ENCODE peak calls at places on chromosomes 11 and 22, in eight cellular contexts. F is colonic mucosa; N is stromal cell of bone marrow; W is AG10803; L is stimulated activated CD4-positive, alpha-beta T cell treated with anti-CD3 and anti-CD28 coated beads, Interleukin-12 subunit alpha, Interleukin-12 subunit beta, amount 100 ng/mL, for 4 hours; H is progenitor cell of endocrine pancreas; S is activated CD4-positive, CD25-positive, alpha-beta regulatory T cell; M is CD14-positive monocyte. R is an unnamed sample.

GRCh38 chr11:1749020-1749758 is 1.2 kb downstream of the IFITM10 start:
- DNase-seq in W (no peak), L (no peak), H (no peak), M (peak; percentile 55), S (no peak), N (no peak), F (no peak), R (no peak)

GRCh38 chr11:64684357-64684756 is 38.6 kb downstream of the NRXN2 start:
- DNase-seq in W (no peak), N (no peak), F (no peak), M (no peak), L (no peak), S (no peak), H (no peak), R (no peak)

GRCh38 chr11:128942807-128943430 is at the start of gene TP53AIP1:
- DNase-seq in H (no peak), W (no peak), M (no peak), F (no peak), N (no peak), S (no peak), L (no peak), R (no peak)

GRCh38 chr11:67303132-67303988 is at the start of gene SSH3:
- DNase-seq in W (peak; percentile 48), H (peak; percentile 45), L (peak; percentile 37), M (peak; percentile 45), F (peak; percentile 90), N (peak; percentile 24), S (no peak), R (no peak)

GRCh38 chr22:35023692-35024363 is 42.1 kb upstream of the ISX start:
- DNase-seq in S (peak; percentile 7), W (peak; percentile 37), F (peak; percentile 87), L (peak; percentile 66), H (peak; percentile 81), M (no peak), N (peak; percentile 9), R (peak; percentile 83)

GRCh38 chr11:68965901-68966868 is 14.6 kb downstream of the MRGPRD start:
- DNase-seq in H (no peak), N (no peak), L (no peak), S (no peak), F (no peak), W (no peak), M (no peak), R (no peak)

GRCh38 chr11:115715371-115715770 is 211.2 kb upstream of the CADM1 start:
- DNase-seq in M (no peak), W (no peak), L (no peak), F (no peak), S (no peak), N (no peak), H (no peak), R (no peak)

GRCh38 chr11:206516-207212 is 535 bp downstream of the BET1L start:
- DNase-seq in W (peak; percentile 28), M (no peak), L (no peak), H (no peak), S (no peak), N (no peak), F (peak; percentile 59), R (no peak)

GRCh38 chr11:76184551-76184993 is 21.7 kb downstream of the WNT11 start:
- DNase-seq in F (no peak), L (no peak), S (no peak), H (no peak), W (no peak), M (no peak), N (no peak), R (no peak)

GRCh38 chr11:2927851-2928604 is 1.2 kb downstream of the PHLDA2 start:
- DNase-seq in N (no peak), L (no peak), H (no peak), M (no peak), F (peak; percentile 70), W (peak; percentile 23), S (no peak), R (no peak)

GRCh38 chr22:24703101-24703500 is 71.4 kb downstream of the PIWIL3 start:
- DNase-seq in S (no peak), N (no peak), F (peak; percentile 28), W (no peak), L (no peak), M (no peak), H (no peak), R (no peak)

GRCh38 chr22:18044548-18045271 is 20.3 kb upstream of the MICAL3 start:
- DNase-seq in L (no peak), H (no peak), N (no peak), W (no peak), M (no peak), F (peak; percentile 50), S (no peak), R (no peak)

GRCh38 chr11:81966340-81966739 is 767.3 kb downstream of the FAM181B start:
- DNase-seq in W (no peak), H (no peak), M (no peak), F (no peak), N (peak; percentile 50), S (no peak), L (no peak), R (no peak)

GRCh38 chr11:119106564-119107537 is at the start of gene C2CD2L:
- DNase-seq in H (peak; percentile 63), S (peak; percentile 82), L (peak; percentile 86), F (peak; percentile 93), N (peak; percentile 84), M (peak; percentile 87), W (peak; percentile 88), R (peak; percentile 88)

GRCh38 chr11:72439455-72439854 is 5.1 kb upstream of the CLPB start:
- DNase-seq in N (peak; percentile 73), F (no peak), H (no peak), L (no peak), W (peak; percentile 88), S (no peak), M (no peak), R (no peak)

GRCh38 chr11:12864316-12865156 is 144.6 kb upstream of the RASSF10 start:
- DNase-seq in W (peak; percentile 88), H (no peak), S (no peak), F (no peak), M (no peak), L (no peak), N (no peak), R (no peak)

GRCh38 chr11:27740362-27741024 is 40.2 kb upstream of the BDNF start:
- DNase-seq in M (no peak), W (no peak), N (no peak), F (no peak), H (no peak), S (no peak), L (no peak), R (no peak)

R was measured in activated CD8-positive, alpha-beta memory T cell treated with anti-CD3 and anti-CD28 coated beads for 48 hours.